ENCODE peak calls at places on chromosomes 6 and 20, in ten cellular contexts. One of them, this sample, is unnamed.

GRCh38 chr20:19688031-19688806 is 69.8 kb upstream of the RIN2 start:
- DNase-seq in frontal cortex: peak; percentile 54
- DNase-seq in posterior cingulate gyrus: peak; percentile 75
- DNase-seq in C1 segment of cervical spinal cord: peak; percentile 24
- DNase-seq in HEK293T: peak; percentile 46
- DNase-seq in cardiac fibroblast: peak; percentile 92
- DNase-seq in HCT116: peak; percentile 34
- DNase-seq in ecto neural progenitor cell: peak; percentile 57
- DNase-seq in ELR: peak; percentile 93
- DNase-seq in aorta: peak; percentile 90
- DNase-seq in this sample: peak; percentile 74

GRCh38 chr20:50292324-50293243 is 102.0 kb downstream of the CEBPB start:
- DNase-seq in frontal cortex: peak; percentile 80
- DNase-seq in posterior cingulate gyrus: peak; percentile 46
- DNase-seq in C1 segment of cervical spinal cord: peak; percentile 21
- DNase-seq in HEK293T: no peak
- DNase-seq in cardiac fibroblast: peak; percentile 98
- DNase-seq in HCT116: no peak
- DNase-seq in ecto neural progenitor cell: no peak
- DNase-seq in ELR: peak; percentile 97
- DNase-seq in aorta: peak; percentile 98
- DNase-seq in this sample: peak; percentile 87

GRCh38 chr20:60512436-60512835 is 554.2 kb downstream of the CDH26 start:
- DNase-seq in frontal cortex: no peak
- DNase-seq in posterior cingulate gyrus: no peak
- DNase-seq in C1 segment of cervical spinal cord: peak; percentile 6
- DNase-seq in HEK293T: no peak
- DNase-seq in cardiac fibroblast: peak; percentile 2
- DNase-seq in HCT116: no peak
- DNase-seq in ecto neural progenitor cell: peak; percentile 50
- DNase-seq in ELR: peak; percentile 84
- DNase-seq in aorta: no peak
- DNase-seq in this sample: no peak

GRCh38 chr20:52082612-52083011 is 109.0 kb downstream of the ZFP64 start:
- DNase-seq in frontal cortex: no peak
- DNase-seq in posterior cingulate gyrus: no peak
- DNase-seq in C1 segment of cervical spinal cord: no peak
- DNase-seq in HEK293T: no peak
- DNase-seq in cardiac fibroblast: no peak
- DNase-seq in HCT116: no peak
- DNase-seq in ecto neural progenitor cell: no peak
- DNase-seq in ELR: no peak
- DNase-seq in aorta: no peak
- DNase-seq in this sample: no peak

GRCh38 chr6:6724319-6725119 is 136.0 kb downstream of the LY86 start:
- DNase-seq in frontal cortex: peak; percentile 74
- DNase-seq in posterior cingulate gyrus: peak; percentile 64
- DNase-seq in C1 segment of cervical spinal cord: peak; percentile 23
- DNase-seq in HEK293T: peak; percentile 62
- DNase-seq in cardiac fibroblast: peak; percentile 86
- DNase-seq in HCT116: peak; percentile 58
- DNase-seq in ecto neural progenitor cell: peak; percentile 84
- DNase-seq in ELR: peak; percentile 77
- DNase-seq in aorta: no peak
- DNase-seq in this sample: peak; percentile 63

GRCh38 chr20:24406761-24407550 is 62.5 kb upstream of the SYNDIG1 start:
- DNase-seq in frontal cortex: no peak
- DNase-seq in posterior cingulate gyrus: no peak
- DNase-seq in C1 segment of cervical spinal cord: no peak
- DNase-seq in HEK293T: no peak
- DNase-seq in cardiac fibroblast: no peak
- DNase-seq in HCT116: no peak
- DNase-seq in ecto neural progenitor cell: no peak
- DNase-seq in ELR: peak; percentile 30
- DNase-seq in aorta: no peak
- DNase-seq in this sample: no peak

GRCh38 chr6:14123331-14124105 is 5.9 kb downstream of the CD83 start:
- DNase-seq in frontal cortex: no peak
- DNase-seq in posterior cingulate gyrus: no peak
- DNase-seq in C1 segment of cervical spinal cord: no peak
- DNase-seq in HEK293T: no peak
- DNase-seq in cardiac fibroblast: no peak
- DNase-seq in HCT116: no peak
- DNase-seq in ecto neural progenitor cell: no peak
- DNase-seq in ELR: peak; percentile 57
- DNase-seq in aorta: no peak
- DNase-seq in this sample: no peak

GRCh38 chr6:162785632-162786242 is 58.0 kb downstream of the PACRG start:
- DNase-seq in frontal cortex: no peak
- DNase-seq in posterior cingulate gyrus: no peak
- DNase-seq in C1 segment of cervical spinal cord: no peak
- DNase-seq in HEK293T: no peak
- DNase-seq in cardiac fibroblast: peak; percentile 24
- DNase-seq in HCT116: no peak
- DNase-seq in ecto neural progenitor cell: no peak
- DNase-seq in ELR: no peak
- DNase-seq in aorta: no peak
- DNase-seq in this sample: no peak

GRCh38 chr6:118650500-118651281 is 700 bp downstream of the CEP85L start:
- DNase-seq in frontal cortex: peak; percentile 32
- DNase-seq in posterior cingulate gyrus: peak; percentile 38
- DNase-seq in C1 segment of cervical spinal cord: peak; percentile 61
- DNase-seq in HEK293T: peak; percentile 50
- DNase-seq in cardiac fibroblast: peak; percentile 54
- DNase-seq in HCT116: no peak
- DNase-seq in ecto neural progenitor cell: peak; percentile 70
- DNase-seq in ELR: peak; percentile 79
- DNase-seq in aorta: peak; percentile 83
- DNase-seq in this sample: peak; percentile 45

GRCh38 chr20:36062799-36063198 is 91.7 kb upstream of the EPB41L1 start:
- DNase-seq in frontal cortex: no peak
- DNase-seq in posterior cingulate gyrus: no peak
- DNase-seq in C1 segment of cervical spinal cord: no peak
- DNase-seq in HEK293T: no peak
- DNase-seq in cardiac fibroblast: no peak
- DNase-seq in HCT116: no peak
- DNase-seq in ecto neural progenitor cell: no peak
- DNase-seq in ELR: peak; percentile 79
- DNase-seq in aorta: no peak
- DNase-seq in this sample: no peak

GRCh38 chr20:48897298-48898044 is 24.0 kb upstream of the ARFGEF2 start:
- DNase-seq in frontal cortex: no peak
- DNase-seq in posterior cingulate gyrus: no peak
- DNase-seq in C1 segment of cervical spinal cord: no peak
- DNase-seq in HEK293T: no peak
- DNase-seq in cardiac fibroblast: peak; percentile 62
- DNase-seq in HCT116: peak; percentile 35
- DNase-seq in ecto neural progenitor cell: no peak
- DNase-seq in ELR: peak; percentile 98
- DNase-seq in aorta: no peak
- DNase-seq in this sample: no peak

GRCh38 chr20:1211954-1212497 is 8.8 kb downstream of the C20orf202 start:
- DNase-seq in frontal cortex: no peak
- DNase-seq in posterior cingulate gyrus: no peak
- DNase-seq in C1 segment of cervical spinal cord: no peak
- DNase-seq in HEK293T: no peak
- DNase-seq in cardiac fibroblast: no peak
- DNase-seq in HCT116: no peak
- DNase-seq in ecto neural progenitor cell: no peak
- DNase-seq in ELR: peak; percentile 7
- DNase-seq in aorta: no peak
- DNase-seq in this sample: no peak

GRCh38 chr6:130485870-130486269 is 120.1 kb downstream of the TMEM200A start:
- DNase-seq in frontal cortex: no peak
- DNase-seq in posterior cingulate gyrus: no peak
- DNase-seq in C1 segment of cervical spinal cord: no peak
- DNase-seq in HEK293T: no peak
- DNase-seq in cardiac fibroblast: no peak
- DNase-seq in HCT116: no peak
- DNase-seq in ecto neural progenitor cell: no peak
- DNase-seq in ELR: no peak
- DNase-seq in aorta: no peak
- DNase-seq in this sample: no peak

GRCh38 chr6:7671076-7671475 is 54.8 kb upstream of the BMP6 start:
- DNase-seq in frontal cortex: no peak
- DNase-seq in posterior cingulate gyrus: no peak
- DNase-seq in C1 segment of cervical spinal cord: no peak
- DNase-seq in HEK293T: no peak
- DNase-seq in cardiac fibroblast: peak; percentile 48
- DNase-seq in HCT116: no peak
- DNase-seq in ecto neural progenitor cell: no peak
- DNase-seq in ELR: peak; percentile 74
- DNase-seq in aorta: no peak
- DNase-seq in this sample: no peak

GRCh38 chr6:165676435-165677068 is 13.5 kb upstream of the PDE10A start:
- DNase-seq in frontal cortex: no peak
- DNase-seq in posterior cingulate gyrus: no peak
- DNase-seq in C1 segment of cervical spinal cord: no peak
- DNase-seq in HEK293T: no peak
- DNase-seq in cardiac fibroblast: peak; percentile 97
- DNase-seq in HCT116: no peak
- DNase-seq in ecto neural progenitor cell: no peak
- DNase-seq in ELR: no peak
- DNase-seq in aorta: peak; percentile 77
- DNase-seq in this sample: no peak

GRCh38 chr6:45880139-45880538 is 135.5 kb downstream of the CLIC5 start:
- DNase-seq in frontal cortex: no peak
- DNase-seq in posterior cingulate gyrus: no peak
- DNase-seq in C1 segment of cervical spinal cord: no peak
- DNase-seq in HEK293T: no peak
- DNase-seq in cardiac fibroblast: peak; percentile 8
- DNase-seq in HCT116: no peak
- DNase-seq in ecto neural progenitor cell: no peak
- DNase-seq in ELR: no peak
- DNase-seq in aorta: no peak
- DNase-seq in this sample: no peak

GRCh38 chr20:37392441-37393195 is 46.7 kb downstream of the SRC start:
- DNase-seq in frontal cortex: no peak
- DNase-seq in posterior cingulate gyrus: no peak
- DNase-seq in C1 segment of cervical spinal cord: no peak
- DNase-seq in HEK293T: peak; percentile 53
- DNase-seq in cardiac fibroblast: peak; percentile 24
- DNase-seq in HCT116: no peak
- DNase-seq in ecto neural progenitor cell: no peak
- DNase-seq in ELR: peak; percentile 50
- DNase-seq in aorta: peak; percentile 60
- DNase-seq in this sample: no peak

GRCh38 chr6:33171096-33171888 is 21.0 kb downstream of the COL11A2 start:
- DNase-seq in frontal cortex: no peak
- DNase-seq in posterior cingulate gyrus: no peak
- DNase-seq in C1 segment of cervical spinal cord: no peak
- DNase-seq in HEK293T: no peak
- DNase-seq in cardiac fibroblast: no peak
- DNase-seq in HCT116: no peak
- DNase-seq in ecto neural progenitor cell: no peak
- DNase-seq in ELR: no peak
- DNase-seq in aorta: peak; percentile 56
- DNase-seq in this sample: peak; percentile 16

GRCh38 chr6:73798592-73798991 is 102.6 kb downstream of the CD109 start:
- DNase-seq in frontal cortex: no peak
- DNase-seq in posterior cingulate gyrus: no peak
- DNase-seq in C1 segment of cervical spinal cord: no peak
- DNase-seq in HEK293T: peak; percentile 47
- DNase-seq in cardiac fibroblast: peak; percentile 83
- DNase-seq in HCT116: peak; percentile 6
- DNase-seq in ecto neural progenitor cell: no peak
- DNase-seq in ELR: peak; percentile 93
- DNase-seq in aorta: no peak
- DNase-seq in this sample: no peak

GRCh38 chr6:54718541-54719023 is 128.0 kb upstream of the FAM83B start:
- DNase-seq in frontal cortex: no peak
- DNase-seq in posterior cingulate gyrus: no peak
- DNase-seq in C1 segment of cervical spinal cord: no peak
- DNase-seq in HEK293T: peak; percentile 15
- DNase-seq in cardiac fibroblast: no peak
- DNase-seq in HCT116: no peak
- DNase-seq in ecto neural progenitor cell: no peak
- DNase-seq in ELR: no peak
- DNase-seq in aorta: no peak
- DNase-seq in this sample: no peak

GRCh38 chr6:7154341-7155139 is 46.8 kb downstream of the RREB1 start:
- DNase-seq in frontal cortex: no peak
- DNase-seq in posterior cingulate gyrus: no peak
- DNase-seq in C1 segment of cervical spinal cord: no peak
- DNase-seq in HEK293T: no peak
- DNase-seq in cardiac fibroblast: no peak
- DNase-seq in HCT116: no peak
- DNase-seq in ecto neural progenitor cell: peak; percentile 27
- DNase-seq in ELR: no peak
- DNase-seq in aorta: no peak
- DNase-seq in this sample: no peak

GRCh38 chr6:24501914-24502313 is 7.1 kb downstream of the ALDH5A1 start:
- DNase-seq in frontal cortex: no peak
- DNase-seq in posterior cingulate gyrus: no peak
- DNase-seq in C1 segment of cervical spinal cord: no peak
- DNase-seq in HEK293T: no peak
- DNase-seq in cardiac fibroblast: no peak
- DNase-seq in HCT116: no peak
- DNase-seq in ecto neural progenitor cell: no peak
- DNase-seq in ELR: no peak
- DNase-seq in aorta: no peak
- DNase-seq in this sample: no peak

GRCh38 chr6:1502041-1502440 is 107.7 kb upstream of the FOXC1 start:
- DNase-seq in frontal cortex: no peak
- DNase-seq in posterior cingulate gyrus: no peak
- DNase-seq in C1 segment of cervical spinal cord: no peak
- DNase-seq in HEK293T: no peak
- DNase-seq in cardiac fibroblast: peak; percentile 66
- DNase-seq in HCT116: no peak
- DNase-seq in ecto neural progenitor cell: no peak
- DNase-seq in ELR: no peak
- DNase-seq in aorta: no peak
- DNase-seq in this sample: no peak

GRCh38 chr6:54053893-54054391 is 57.3 kb upstream of the MLIP start:
- DNase-seq in frontal cortex: no peak
- DNase-seq in posterior cingulate gyrus: no peak
- DNase-seq in C1 segment of cervical spinal cord: no peak
- DNase-seq in HEK293T: peak; percentile 42
- DNase-seq in cardiac fibroblast: peak; percentile 97
- DNase-seq in HCT116: peak; percentile 48
- DNase-seq in ecto neural progenitor cell: no peak
- DNase-seq in ELR: peak; percentile 73
- DNase-seq in aorta: no peak
- DNase-seq in this sample: no peak

GRCh38 chr20:3800878-3801260 is 4.8 kb downstream of the CDC25B start:
- DNase-seq in frontal cortex: no peak
- DNase-seq in posterior cingulate gyrus: no peak
- DNase-seq in C1 segment of cervical spinal cord: no peak
- DNase-seq in HEK293T: no peak
- DNase-seq in cardiac fibroblast: no peak
- DNase-seq in HCT116: no peak
- DNase-seq in ecto neural progenitor cell: no peak
- DNase-seq in ELR: no peak
- DNase-seq in aorta: no peak
- DNase-seq in this sample: no peak

GRCh38 chr6:46993846-46994245 is 48.3 kb downstream of the ADGRF1 start:
- DNase-seq in frontal cortex: no peak
- DNase-seq in posterior cingulate gyrus: no peak
- DNase-seq in C1 segment of cervical spinal cord: no peak
- DNase-seq in HEK293T: no peak
- DNase-seq in cardiac fibroblast: peak; percentile 40
- DNase-seq in HCT116: peak; percentile 90
- DNase-seq in ecto neural progenitor cell: no peak
- DNase-seq in ELR: peak; percentile 99
- DNase-seq in aorta: no peak
- DNase-seq in this sample: no peak

GRCh38 chr6:6646859-6647258 is 58.3 kb downstream of the LY86 start:
- DNase-seq in frontal cortex: no peak
- DNase-seq in posterior cingulate gyrus: no peak
- DNase-seq in C1 segment of cervical spinal cord: no peak
- DNase-seq in HEK293T: no peak
- DNase-seq in cardiac fibroblast: no peak
- DNase-seq in HCT116: no peak
- DNase-seq in ecto neural progenitor cell: no peak
- DNase-seq in ELR: no peak
- DNase-seq in aorta: no peak
- DNase-seq in this sample: no peak

GRCh38 chr6:45566882-45567281 is 189.1 kb upstream of the SUPT3H start:
- DNase-seq in frontal cortex: no peak
- DNase-seq in posterior cingulate gyrus: no peak
- DNase-seq in C1 segment of cervical spinal cord: no peak
- DNase-seq in HEK293T: no peak
- DNase-seq in cardiac fibroblast: peak; percentile 41
- DNase-seq in HCT116: peak; percentile 63
- DNase-seq in ecto neural progenitor cell: peak; percentile 62
- DNase-seq in ELR: peak; percentile 68
- DNase-seq in aorta: no peak
- DNase-seq in this sample: no peak

This sample was measured in dorsolateral prefrontal cortex.